ENCODE peak calls at places on chromosomes 1 and 21, in ten cellular contexts. M is GM12891, R is transverse colon, I is A549, L is GM12892, S is stomach, F is vagina, W is heart left ventricle, C is lower leg skin, E is H54. Y is an unnamed sample.

GRCh38 chr1:73781257-73781656 is 416.7 kb downstream of the LRRIQ3 start:
- DNase-seq in F (no peak), S (no peak), I (no peak), L (no peak), R (no peak), C (no peak), M (no peak), E (no peak), W (no peak), Y (no peak)

GRCh38 chr1:156860639-156861423 is at the start of gene NTRK1:
- DNase-seq in W (peak; percentile 78), I (peak; percentile 58), F (no peak), L (peak; percentile 77), M (peak; percentile 83), E (peak; percentile 68), R (peak; percentile 31), S (peak; percentile 29), C (no peak), Y (peak; percentile 46)

GRCh38 chr1:181763736-181764135 is 280.4 kb downstream of the CACNA1E start:
- DNase-seq in R (no peak), I (no peak), F (no peak), C (no peak), E (no peak), W (no peak), L (no peak), M (no peak), S (no peak), Y (no peak)

GRCh38 chr1:2907051-2907450 is 105.6 kb upstream of the TTC34 start:
- DNase-seq in I (no peak), R (no peak), C (no peak), W (no peak), F (no peak), E (no peak), L (no peak), S (no peak), M (no peak), Y (no peak)

GRCh38 chr1:17113973-17114372 is 5.3 kb downstream of the PADI2 start:
- DNase-seq in L (no peak), E (no peak), S (no peak), M (no peak), C (no peak), F (no peak), I (no peak), W (no peak), R (no peak), Y (no peak)

GRCh38 chr1:211944733-211945500 is 90.4 kb downstream of the INTS7 start:
- DNase-seq in I (peak; percentile 96), S (peak; percentile 60), R (peak; percentile 74), W (no peak), F (no peak), E (peak; percentile 54), M (no peak), L (no peak), C (no peak), Y (no peak)

GRCh38 chr1:67680486-67680885 is 4.5 kb upstream of the GADD45A start:
- DNase-seq in W (no peak), I (no peak), E (no peak), S (no peak), M (no peak), L (no peak), F (no peak), C (no peak), R (no peak), Y (no peak)

GRCh38 chr21:31946236-31946635 is 73.4 kb downstream of the HUNK start:
- DNase-seq in W (no peak), L (no peak), E (no peak), R (no peak), C (no peak), I (no peak), S (no peak), M (no peak), F (no peak), Y (no peak)

GRCh38 chr1:19651141-19651737 is 7.1 kb downstream of the NBL1 start:
- DNase-seq in M (peak; percentile 59), F (no peak), R (peak; percentile 43), W (no peak), C (no peak), L (peak; percentile 71), E (peak; percentile 55), I (peak; percentile 77), S (peak; percentile 58), Y (peak; percentile 52)

GRCh38 chr1:7642781-7643180 is 128.3 kb upstream of the VAMP3 start:
- DNase-seq in R (no peak), W (peak; percentile 18), E (no peak), F (no peak), L (no peak), M (no peak), I (no peak), S (no peak), C (no peak), Y (no peak)

GRCh38 chr1:39657923-39658485 is 13.9 kb downstream of the NT5C1A start:
- DNase-seq in M (peak; percentile 47), S (peak; percentile 69), F (no peak), L (peak; percentile 44), I (peak; percentile 28), W (peak; percentile 86), C (no peak), R (peak; percentile 68), E (peak; percentile 81), Y (peak; percentile 80)

GRCh38 chr1:161161652-161162051 is 2.4 kb downstream of the USP21 start:
- DNase-seq in C (no peak), F (no peak), R (no peak), I (no peak), M (no peak), W (no peak), S (no peak), E (no peak), L (no peak), Y (no peak)

GRCh38 chr1:8423134-8423701 is 105.3 kb downstream of the SLC45A1 start:
- DNase-seq in R (peak; percentile 48), E (no peak), F (no peak), C (peak; percentile 89), L (no peak), M (peak; percentile 31), S (no peak), W (peak; percentile 74), I (peak; percentile 20), Y (peak; percentile 68)

GRCh38 chr1:26863677-26864060 is 720 bp downstream of the SFN start:
- DNase-seq in W (no peak), M (no peak), E (no peak), R (no peak), L (no peak), S (no peak), F (no peak), C (no peak), I (no peak), Y (no peak)

GRCh38 chr1:26861286-26861701 is 1.7 kb upstream of the SFN start:
- DNase-seq in M (no peak), W (no peak), F (no peak), R (no peak), E (peak; percentile 22), S (no peak), I (peak; percentile 46), C (no peak), L (no peak), Y (no peak)

GRCh38 chr1:26861889-26862371 is 1.0 kb upstream of the SFN start:
- DNase-seq in L (no peak), S (no peak), C (no peak), F (no peak), I (no peak), R (no peak), M (no peak), E (peak; percentile 29), W (no peak), Y (no peak)

GRCh38 chr1:26864610-26865480 is 1.9 kb downstream of the SFN start:
- DNase-seq in W (peak; percentile 98), E (peak; percentile 66), R (peak; percentile 98), I (peak; percentile 65), C (peak; percentile 99), S (peak; percentile 97), F (peak; percentile 99), M (peak; percentile 90), L (peak; percentile 90), Y (peak; percentile 97)

GRCh38 chr1:26862781-26863676 is at the start of gene SFN:
- DNase-seq in R (peak; percentile 91), W (no peak), I (peak; percentile 79), E (peak; percentile 50), L (no peak), F (no peak), S (peak; percentile 88), C (peak; percentile 92), M (no peak), Y (no peak)
- TF ChIP-seq POLR2A in R (peak; percentile 97), W (no peak), I (peak; percentile 97), E (no peak), L (no peak), F (no peak), S (no peak), C (no peak), M (no peak), Y (no peak)

DNA sequence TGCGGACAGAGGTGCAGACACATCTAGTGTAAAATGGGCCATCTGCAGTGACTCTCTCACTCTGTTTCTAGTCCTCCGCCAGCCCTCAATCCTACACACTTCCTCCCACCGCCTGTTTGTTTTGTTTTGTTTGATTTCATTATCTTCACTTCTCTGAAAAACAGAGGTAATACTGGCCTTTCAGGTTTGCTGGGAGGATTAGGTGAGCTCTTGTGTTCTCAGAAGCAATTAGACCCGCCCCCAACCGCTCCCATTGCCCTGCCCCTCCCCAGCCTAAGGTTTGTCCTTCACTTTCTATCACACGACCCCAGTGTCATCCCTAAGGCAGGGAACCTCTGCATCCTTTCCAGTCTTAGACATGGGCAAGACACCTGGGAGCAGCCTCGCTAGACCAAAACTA is 43.2 kb upstream of the TACSTD2 start:
- DNase-seq in M (no peak), F (no peak), W (no peak), R (peak; percentile 42), I (no peak), S (peak; percentile 71), L (no peak), C (no peak), E (no peak), Y (no peak)
- TF ChIP-seq POLR2A in M (no peak), F (no peak), W (no peak), R (no peak), I (no peak), S (no peak), L (no peak), C (no peak), E (no peak), Y (no peak)

DNA sequence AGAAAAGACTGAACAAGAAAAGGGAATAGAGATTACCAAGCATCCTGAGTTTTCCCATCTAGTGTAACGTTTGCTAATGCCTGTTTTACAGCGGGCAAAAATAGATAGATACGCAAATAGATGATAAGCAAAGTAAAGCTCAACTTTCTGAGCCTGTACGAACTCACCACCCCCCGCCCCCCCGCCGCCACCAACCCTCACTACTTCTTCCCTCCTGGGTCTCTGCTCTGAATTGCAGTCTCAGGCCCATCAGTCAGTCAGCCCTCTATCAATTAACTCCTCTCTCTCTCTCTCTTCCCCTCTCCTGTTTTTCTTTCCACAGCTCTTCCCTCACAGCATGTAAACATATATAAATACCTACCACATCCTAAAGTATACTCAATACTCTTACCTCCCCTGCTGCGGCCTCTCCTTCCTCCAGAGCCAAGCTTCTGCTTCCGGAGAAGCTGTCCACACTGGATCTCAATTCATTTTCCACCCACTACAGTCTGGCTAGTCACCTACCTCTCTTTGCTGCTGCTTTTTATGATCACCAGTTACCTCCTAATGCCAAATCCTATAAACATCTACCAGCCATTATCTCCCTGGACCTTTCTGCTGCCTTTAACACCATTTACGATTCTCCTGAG is 64.6 kb downstream of the CAPN2 start:
- DNase-seq in M (no peak), C (no peak), E (no peak), S (no peak), L (no peak), I (no peak), R (no peak), F (peak; percentile 54), W (no peak), Y (no peak)
- TF ChIP-seq POLR2A in M (no peak), C (no peak), E (no peak), S (no peak), L (no peak), I (no peak), R (no peak), F (no peak), W (no peak), Y (no peak)

GRCh38 chr1:4072754-4073153 is 172.7 kb upstream of the C1orf174 start:
- DNase-seq in F (no peak), R (no peak), C (peak; percentile 59), S (no peak), M (no peak), L (no peak), W (no peak), I (no peak), E (no peak), Y (no peak)
- TF ChIP-seq POLR2A in F (no peak), R (no peak), C (no peak), S (no peak), M (no peak), L (no peak), W (no peak), I (no peak), E (no peak), Y (no peak)

Y was measured in erythroblast.